ENCODE peak calls at places on chromosomes 4 and X, in nine cellular contexts. One of them, this sample, is unnamed. For H3K27me3, the result is how much of the 10 kb centered on the place peaks cover.

GRCh38 chrX:97238632-97239031 is 354.9 kb downstream of the RPA4 start:
- DNase-seq in right lobe of liver: no peak
- DNase-seq in tibial artery: no peak
- DNase-seq in brain microvascular endothelial cell: peak
- DNase-seq in bronchial epithelial cell: peak
- DNase-seq in tibial nerve: no peak
- DNase-seq in lung: no peak
- DNase-seq in heart left ventricle: no peak
- DNase-seq in cardiac muscle cell: peak
- DNase-seq in this sample: no peak

GRCh38 chr4:67929447-67929846 is 33.8 kb downstream of the TMPRSS11A start:
- DNase-seq in tibial nerve: no peak
- DNase-seq in tibial artery: no peak
- DNase-seq in bronchial epithelial cell: peak
- DNase-seq in brain microvascular endothelial cell: no peak
- DNase-seq in right lobe of liver: no peak
- DNase-seq in heart left ventricle: no peak
- DNase-seq in cardiac muscle cell: no peak
- DNase-seq in lung: no peak
- DNase-seq in this sample: no peak

GRCh38 chrX:55011294-55011693 is 11.1 kb downstream of the APEX2 start:
- DNase-seq in heart left ventricle: no peak
- DNase-seq in brain microvascular endothelial cell: no peak
- DNase-seq in tibial nerve: no peak
- DNase-seq in bronchial epithelial cell: no peak
- DNase-seq in lung: no peak
- DNase-seq in cardiac muscle cell: no peak
- DNase-seq in right lobe of liver: no peak
- DNase-seq in tibial artery: no peak
- DNase-seq in this sample: no peak

GRCh38 chr4:15232725-15233597 is 194.9 kb upstream of the C1QTNF7 start:
- DNase-seq in tibial nerve: no peak
- DNase-seq in right lobe of liver: no peak
- DNase-seq in heart left ventricle: no peak
- DNase-seq in cardiac muscle cell: peak
- DNase-seq in brain microvascular endothelial cell: peak
- DNase-seq in bronchial epithelial cell: peak
- DNase-seq in tibial artery: no peak
- DNase-seq in lung: no peak
- DNase-seq in this sample: no peak

GRCh38 chr4:8664031-8664805 is 71.7 kb downstream of the CPZ start:
- DNase-seq in brain microvascular endothelial cell: no peak
- DNase-seq in tibial nerve: no peak
- DNase-seq in heart left ventricle: no peak
- DNase-seq in cardiac muscle cell: no peak
- DNase-seq in bronchial epithelial cell: no peak
- DNase-seq in lung: no peak
- DNase-seq in right lobe of liver: no peak
- DNase-seq in tibial artery: no peak
- DNase-seq in this sample: no peak

GRCh38 chr4:44845993-44846392 is 119.6 kb upstream of the GNPDA2 start:
- DNase-seq in right lobe of liver: no peak
- DNase-seq in bronchial epithelial cell: no peak
- DNase-seq in cardiac muscle cell: no peak
- DNase-seq in tibial nerve: no peak
- DNase-seq in heart left ventricle: no peak
- DNase-seq in brain microvascular endothelial cell: no peak
- DNase-seq in lung: no peak
- DNase-seq in tibial artery: no peak
- DNase-seq in this sample: no peak

GRCh38 chrX:103254921-103255455 is at the start of gene TCEAL8:
- DNase-seq in cardiac muscle cell: peak
- DNase-seq in brain microvascular endothelial cell: peak
- DNase-seq in heart left ventricle: peak
- DNase-seq in right lobe of liver: peak
- DNase-seq in lung: peak
- DNase-seq in tibial nerve: peak
- DNase-seq in bronchial epithelial cell: peak
- DNase-seq in tibial artery: peak
- DNase-seq in this sample: peak

GRCh38 chr4:185309770-185310169 is 86.0 kb downstream of the LRP2BP start:
- DNase-seq in lung: no peak
- DNase-seq in heart left ventricle: no peak
- DNase-seq in right lobe of liver: no peak
- DNase-seq in brain microvascular endothelial cell: no peak
- DNase-seq in tibial artery: no peak
- DNase-seq in tibial nerve: no peak
- DNase-seq in cardiac muscle cell: no peak
- DNase-seq in bronchial epithelial cell: no peak
- DNase-seq in this sample: no peak

GRCh38 chrX:129786210-129786651 is 6.5 kb downstream of the SASH3 start:
- DNase-seq in right lobe of liver: no peak
- DNase-seq in tibial nerve: no peak
- DNase-seq in lung: no peak
- DNase-seq in heart left ventricle: no peak
- DNase-seq in brain microvascular endothelial cell: no peak
- DNase-seq in bronchial epithelial cell: no peak
- DNase-seq in tibial artery: no peak
- DNase-seq in cardiac muscle cell: no peak
- DNase-seq in this sample: no peak

GRCh38 chr4:184347251-184348239 is 126.8 kb downstream of the IRF2 start:
- DNase-seq in right lobe of liver: no peak
- DNase-seq in tibial nerve: no peak
- DNase-seq in lung: peak
- DNase-seq in bronchial epithelial cell: peak
- DNase-seq in tibial artery: peak
- DNase-seq in cardiac muscle cell: peak
- DNase-seq in heart left ventricle: peak
- DNase-seq in brain microvascular endothelial cell: peak
- DNase-seq in this sample: no peak

GRCh38 chr4:183175631-183176232 is 76.7 kb downstream of the WWC2 start:
- DNase-seq in heart left ventricle: no peak
- DNase-seq in brain microvascular endothelial cell: no peak
- DNase-seq in lung: no peak
- DNase-seq in cardiac muscle cell: peak
- DNase-seq in tibial nerve: no peak
- DNase-seq in tibial artery: no peak
- DNase-seq in right lobe of liver: no peak
- DNase-seq in bronchial epithelial cell: peak
- DNase-seq in this sample: no peak

GRCh38 chrX:87621697-87622096 is 104.1 kb downstream of the KLHL4 start:
- DNase-seq in heart left ventricle: no peak
- DNase-seq in tibial nerve: no peak
- DNase-seq in brain microvascular endothelial cell: peak
- DNase-seq in right lobe of liver: no peak
- DNase-seq in cardiac muscle cell: peak
- DNase-seq in tibial artery: no peak
- DNase-seq in lung: no peak
- DNase-seq in bronchial epithelial cell: no peak
- DNase-seq in this sample: no peak

GRCh38 chrX:116009348-116009747 is 161.2 kb upstream of the AGTR2 start:
- DNase-seq in heart left ventricle: no peak
- DNase-seq in bronchial epithelial cell: no peak
- DNase-seq in cardiac muscle cell: no peak
- DNase-seq in right lobe of liver: no peak
- DNase-seq in tibial artery: no peak
- DNase-seq in lung: no peak
- DNase-seq in tibial nerve: no peak
- DNase-seq in brain microvascular endothelial cell: no peak
- DNase-seq in this sample: no peak

GRCh38 chrX:25640276-25640675 is 497.9 kb upstream of the MAGEB18 start:
- DNase-seq in bronchial epithelial cell: no peak
- DNase-seq in right lobe of liver: no peak
- DNase-seq in cardiac muscle cell: no peak
- DNase-seq in tibial nerve: no peak
- DNase-seq in heart left ventricle: no peak
- DNase-seq in tibial artery: no peak
- DNase-seq in lung: no peak
- DNase-seq in brain microvascular endothelial cell: no peak
- DNase-seq in this sample: no peak

GRCh38 chr4:23333556-23333945 is 556.3 kb downstream of the PPARGC1A start:
- DNase-seq in cardiac muscle cell: peak
- DNase-seq in right lobe of liver: no peak
- DNase-seq in brain microvascular endothelial cell: no peak
- DNase-seq in bronchial epithelial cell: peak
- DNase-seq in tibial nerve: no peak
- DNase-seq in heart left ventricle: no peak
- DNase-seq in lung: no peak
- DNase-seq in tibial artery: no peak
- DNase-seq in this sample: no peak

GRCh38 chr4:159051245-159052071 is 51.4 kb upstream of the RAPGEF2 start:
- DNase-seq in bronchial epithelial cell: no peak
- DNase-seq in brain microvascular endothelial cell: no peak
- DNase-seq in right lobe of liver: no peak
- DNase-seq in lung: no peak
- DNase-seq in tibial nerve: no peak
- DNase-seq in heart left ventricle: no peak
- DNase-seq in tibial artery: no peak
- DNase-seq in cardiac muscle cell: peak
- DNase-seq in this sample: no peak

GRCh38 chr4:107490116-107490515 is 229.9 kb downstream of the PAPSS1 start:
- DNase-seq in bronchial epithelial cell: no peak
- DNase-seq in brain microvascular endothelial cell: no peak
- DNase-seq in heart left ventricle: no peak
- DNase-seq in right lobe of liver: no peak
- DNase-seq in tibial nerve: no peak
- DNase-seq in tibial artery: no peak
- DNase-seq in lung: no peak
- DNase-seq in cardiac muscle cell: no peak
- DNase-seq in this sample: no peak

GRCh38 chrX:132187451-132187850 is 31.8 kb downstream of the RAP2C start:
- DNase-seq in bronchial epithelial cell: no peak
- DNase-seq in cardiac muscle cell: no peak
- DNase-seq in tibial artery: no peak
- DNase-seq in heart left ventricle: no peak
- DNase-seq in right lobe of liver: no peak
- DNase-seq in brain microvascular endothelial cell: no peak
- DNase-seq in tibial nerve: no peak
- DNase-seq in lung: no peak
- DNase-seq in this sample: no peak

GRCh38 chr4:99629962-99630554 is 27.6 kb downstream of the C4orf54 start:
- DNase-seq in lung: no peak
- DNase-seq in heart left ventricle: no peak
- DNase-seq in tibial nerve: no peak
- DNase-seq in cardiac muscle cell: no peak
- DNase-seq in tibial artery: no peak
- DNase-seq in right lobe of liver: no peak
- DNase-seq in bronchial epithelial cell: no peak
- DNase-seq in brain microvascular endothelial cell: no peak
- DNase-seq in this sample: no peak

GRCh38 chr4:32847466-32847865 is 2127.3 kb downstream of the PCDH7 start:
- DNase-seq in right lobe of liver: no peak
- DNase-seq in tibial nerve: no peak
- DNase-seq in bronchial epithelial cell: no peak
- DNase-seq in brain microvascular endothelial cell: no peak
- DNase-seq in tibial artery: no peak
- DNase-seq in cardiac muscle cell: peak
- DNase-seq in lung: no peak
- DNase-seq in heart left ventricle: no peak
- DNase-seq in this sample: no peak

GRCh38 chrX:38452603-38453002 is 100.2 kb downstream of the OTC start:
- DNase-seq in lung: no peak
- DNase-seq in right lobe of liver: no peak
- DNase-seq in brain microvascular endothelial cell: no peak
- DNase-seq in cardiac muscle cell: no peak
- DNase-seq in heart left ventricle: no peak
- DNase-seq in bronchial epithelial cell: no peak
- DNase-seq in tibial nerve: no peak
- DNase-seq in tibial artery: no peak
- DNase-seq in this sample: no peak

GRCh38 chrX:38462257-38462656 is 99.1 kb upstream of the TSPAN7 start:
- DNase-seq in heart left ventricle: no peak
- DNase-seq in lung: no peak
- DNase-seq in tibial artery: no peak
- DNase-seq in right lobe of liver: no peak
- DNase-seq in brain microvascular endothelial cell: no peak
- DNase-seq in bronchial epithelial cell: no peak
- DNase-seq in cardiac muscle cell: no peak
- DNase-seq in tibial nerve: no peak
- DNase-seq in this sample: no peak

GRCh38 chrX:38458071-38458470 is 103.3 kb upstream of the TSPAN7 start:
- DNase-seq in tibial artery: no peak
- DNase-seq in heart left ventricle: no peak
- DNase-seq in right lobe of liver: no peak
- DNase-seq in brain microvascular endothelial cell: no peak
- DNase-seq in bronchial epithelial cell: peak
- DNase-seq in tibial nerve: no peak
- DNase-seq in cardiac muscle cell: peak
- DNase-seq in lung: no peak
- DNase-seq in this sample: no peak
- TF ChIP-seq CTCF in tibial artery: no peak
- TF ChIP-seq CTCF in heart left ventricle: peak
- TF ChIP-seq CTCF in right lobe of liver: no peak
- TF ChIP-seq CTCF in brain microvascular endothelial cell: no peak
- TF ChIP-seq CTCF in bronchial epithelial cell: peak
- TF ChIP-seq CTCF in tibial nerve: no peak
- TF ChIP-seq CTCF in cardiac muscle cell: no peak
- TF ChIP-seq CTCF in lung: no peak
- TF ChIP-seq CTCF in this sample: no peak

GRCh38 chrX:39819921-39820849 is 277.6 kb downstream of the BCOR start:
- DNase-seq in right lobe of liver: no peak
- DNase-seq in bronchial epithelial cell: no peak
- DNase-seq in brain microvascular endothelial cell: no peak
- DNase-seq in cardiac muscle cell: peak
- DNase-seq in tibial artery: no peak
- DNase-seq in tibial nerve: no peak
- DNase-seq in heart left ventricle: no peak
- DNase-seq in lung: no peak
- DNase-seq in this sample: no peak
- H3K27me3 ChIP-seq in right lobe of liver: under half
- H3K27me3 ChIP-seq in bronchial epithelial cell: under half
- H3K27me3 ChIP-seq in brain microvascular endothelial cell: under half
- H3K27me3 ChIP-seq in cardiac muscle cell: under half
- H3K27me3 ChIP-seq in tibial artery: under half
- H3K27me3 ChIP-seq in tibial nerve: under half
- H3K27me3 ChIP-seq in heart left ventricle: under half
- H3K27me3 ChIP-seq in lung: under half
- H3K27me3 ChIP-seq in this sample: under half

DNA sequence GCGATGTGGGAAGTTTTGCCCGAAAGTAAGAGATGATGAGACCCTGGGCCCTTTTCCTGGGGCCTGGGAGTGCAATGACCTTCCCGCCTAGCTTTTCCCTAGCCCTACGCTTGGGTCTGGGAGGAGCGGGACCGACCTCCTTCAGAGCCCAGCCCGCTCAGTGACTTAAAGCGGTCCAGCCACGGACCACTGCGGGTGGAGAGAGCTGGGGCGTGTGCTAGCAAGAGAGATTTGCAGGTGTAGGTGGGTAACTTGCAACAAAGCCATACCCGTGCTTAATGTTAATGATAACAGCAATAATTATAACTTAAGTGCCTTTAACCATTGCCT is 503 bp upstream of the PDE5A start:
- DNase-seq in tibial artery: no peak
- DNase-seq in lung: no peak
- DNase-seq in brain microvascular endothelial cell: no peak
- DNase-seq in heart left ventricle: no peak
- DNase-seq in bronchial epithelial cell: no peak
- DNase-seq in cardiac muscle cell: no peak
- DNase-seq in tibial nerve: no peak
- DNase-seq in right lobe of liver: no peak
- DNase-seq in this sample: no peak
- TF ChIP-seq CTCF in tibial artery: no peak
- TF ChIP-seq CTCF in lung: no peak
- TF ChIP-seq CTCF in brain microvascular endothelial cell: no peak
- TF ChIP-seq CTCF in heart left ventricle: no peak
- TF ChIP-seq CTCF in bronchial epithelial cell: no peak
- TF ChIP-seq CTCF in cardiac muscle cell: no peak
- TF ChIP-seq CTCF in tibial nerve: no peak
- TF ChIP-seq CTCF in right lobe of liver: no peak
- TF ChIP-seq CTCF in this sample: no peak

GRCh38 chr4:1515156-1515555 is 108.9 kb upstream of the NKX1-1 start:
- DNase-seq in tibial artery: no peak
- DNase-seq in tibial nerve: no peak
- DNase-seq in brain microvascular endothelial cell: no peak
- DNase-seq in bronchial epithelial cell: no peak
- DNase-seq in cardiac muscle cell: no peak
- DNase-seq in heart left ventricle: no peak
- DNase-seq in lung: no peak
- DNase-seq in right lobe of liver: no peak
- DNase-seq in this sample: no peak
- H3K27me3 ChIP-seq in tibial artery: under half
- H3K27me3 ChIP-seq in tibial nerve: half or more
- H3K27me3 ChIP-seq in brain microvascular endothelial cell: under half
- H3K27me3 ChIP-seq in bronchial epithelial cell: under half
- H3K27me3 ChIP-seq in cardiac muscle cell: under half
- H3K27me3 ChIP-seq in heart left ventricle: under half
- H3K27me3 ChIP-seq in lung: under half
- H3K27me3 ChIP-seq in right lobe of liver: under half
- H3K27me3 ChIP-seq in this sample: under half

This sample was measured in uterus.